ENCODE peak calls at places on chromosomes 7 and 10, in five cellular contexts. P, A, R, F and J are unnamed samples.

GRCh38 chr10:88207121-88207546 is 343.7 kb downstream of the PTEN start:
- DNase-seq in P (no peak), F (no peak), R (no peak), A (no peak), J (no peak)

GRCh38 chr7:25759281-25759680 is 392.7 kb upstream of the NFE2L3 start:
- DNase-seq in A (no peak), R (no peak), F (no peak), P (no peak), J (no peak)

GRCh38 chr7:154409703-154410311 is 357.6 kb downstream of the DPP6 start:
- DNase-seq in P (no peak), A (peak; percentile 22), R (peak; percentile 0), F (no peak), J (peak; percentile 41)

GRCh38 chr7:135879238-135879637 is 97.9 kb downstream of the MTPN start:
- DNase-seq in R (peak; percentile 29), F (no peak), A (peak; percentile 40), P (no peak), J (no peak)

GRCh38 chr7:130895006-130895750 is 161.2 kb upstream of the KLF14 start:
- DNase-seq in F (no peak), P (no peak), R (no peak), A (no peak), J (no peak)

GRCh38 chr7:101212014-101212413 is 5.4 kb downstream of the PLOD3 start:
- DNase-seq in F (no peak), R (no peak), P (no peak), A (no peak), J (no peak)

GRCh38 chr7:35003679-35004278 is 33.5 kb downstream of the DPY19L1 start:
- DNase-seq in P (peak; percentile 84), A (peak; percentile 94), R (peak; percentile 88), F (peak; percentile 85), J (peak; percentile 76)

GRCh38 chr10:6269953-6270867 is 67.5 kb downstream of the PFKFB3 start:
- DNase-seq in R (peak; percentile 90), F (peak; percentile 59), P (no peak), A (no peak), J (peak; percentile 66)

GRCh38 chr10:74039561-74040145 is 41.7 kb downstream of the VCL start:
- DNase-seq in P (no peak), F (peak; percentile 18), R (no peak), A (no peak), J (no peak)

GRCh38 chr10:9427208-9427607 is 1372.7 kb downstream of the GATA3 start:
- DNase-seq in R (no peak), P (no peak), F (no peak), A (no peak), J (no peak)

GRCh38 chr7:96361116-96361857 is 39.4 kb upstream of the SLC25A13 start:
- DNase-seq in F (no peak), R (no peak), P (no peak), A (no peak), J (no peak)

GRCh38 chr10:110556993-110557601 is 10.4 kb upstream of the SMC3 start:
- DNase-seq in R (no peak), A (peak; percentile 51), P (no peak), F (peak; percentile 40), J (no peak)

GRCh38 chr7:37491919-37492694 is 43.4 kb upstream of the ELMO1 start:
- DNase-seq in A (no peak), F (no peak), P (no peak), R (no peak), J (no peak)

GRCh38 chr7:66804001-66804400 is 63.5 kb downstream of the RABGEF1 start:
- DNase-seq in A (no peak), R (no peak), P (no peak), F (no peak), J (no peak)

GRCh38 chr10:22976535-22976934 is 48.7 kb downstream of the ARMC3 start:
- DNase-seq in A (no peak), P (no peak), F (no peak), R (no peak), J (no peak)

GRCh38 chr7:1385809-1386622 is 73.3 kb downstream of the MICALL2 start:
- DNase-seq in R (no peak), P (no peak), F (no peak), A (no peak), J (no peak)

GRCh38 chr10:88222878-88223277 is 359.5 kb downstream of the PTEN start:
- DNase-seq in P (no peak), A (no peak), F (no peak), R (no peak), J (no peak)

GRCh38 chr10:31419394-31420063 is 100.5 kb downstream of the ZEB1 start:
- DNase-seq in A (peak; percentile 8), F (no peak), R (peak; percentile 56), P (no peak), J (no peak)

GRCh38 chr10:102117391-102118159 is 2.6 kb downstream of the LDB1 start:
- DNase-seq in A (no peak), F (peak; percentile 81), P (peak; percentile 90), R (peak; percentile 56), J (peak; percentile 84)

GRCh38 chr10:88792656-88793055 is 9.9 kb upstream of the LIPM start:
- DNase-seq in R (peak; percentile 72), P (peak; percentile 71), A (peak; percentile 31), F (peak; percentile 10), J (no peak)

GRCh38 chr7:144842377-144842851 is 6.6 kb upstream of the TPK1 start:
- DNase-seq in R (peak; percentile 24), F (peak; percentile 81), P (no peak), A (no peak), J (peak; percentile 80)

GRCh38 chr7:27191081-27191715 is 6.2 kb upstream of the HOXA11 start:
- DNase-seq in A (peak; percentile 31), P (peak; percentile 46), R (no peak), F (peak; percentile 19), J (peak; percentile 33)

GRCh38 chr7:142188159-142188558 is 69.7 kb downstream of the PRSS58 start:
- DNase-seq in R (peak; percentile 29), F (no peak), P (no peak), A (no peak), J (no peak)

GRCh38 chr7:43906327-43907010 is at the start of gene URGCP:
- DNase-seq in P (peak; percentile 85), A (peak; percentile 49), F (peak; percentile 57), R (peak; percentile 30), J (peak; percentile 61)

GRCh38 chr7:5064391-5065106 is 18.9 kb downstream of the RBAK start:
- DNase-seq in P (no peak), R (no peak), A (no peak), F (no peak), J (no peak)
- H3K9me3 ChIP-seq in P (peaks cover 91% of the 10 kb centered on the region), R (peaks cover 78% of the 10 kb centered on the region), A (peaks cover 86% of the 10 kb centered on the region), F (peaks cover 90% of the 10 kb centered on the region), J (peaks cover 99% of the 10 kb centered on the region)

GRCh38 chr10:101005869-101006567 is 6.4 kb downstream of the LZTS2 start:
- DNase-seq in A (no peak), F (no peak), P (no peak), R (no peak), J (no peak)
- H3K9me3 ChIP-seq in A (no peaks in the 10 kb centered on the region), F (no peaks in the 10 kb centered on the region), P (no peaks in the 10 kb centered on the region), R (no peaks in the 10 kb centered on the region), J (no peaks in the 10 kb centered on the region)

GRCh38 chr7:99257065-99257464 is 15.6 kb upstream of the MYH16 start:
- DNase-seq in P (no peak), F (no peak), R (no peak), A (no peak), J (no peak)
- H3K9me3 ChIP-seq in P (no peaks in the 10 kb centered on the region), F (no peaks in the 10 kb centered on the region), R (no peaks in the 10 kb centered on the region), A (no peaks in the 10 kb centered on the region), J (no peaks in the 10 kb centered on the region)

DNA sequence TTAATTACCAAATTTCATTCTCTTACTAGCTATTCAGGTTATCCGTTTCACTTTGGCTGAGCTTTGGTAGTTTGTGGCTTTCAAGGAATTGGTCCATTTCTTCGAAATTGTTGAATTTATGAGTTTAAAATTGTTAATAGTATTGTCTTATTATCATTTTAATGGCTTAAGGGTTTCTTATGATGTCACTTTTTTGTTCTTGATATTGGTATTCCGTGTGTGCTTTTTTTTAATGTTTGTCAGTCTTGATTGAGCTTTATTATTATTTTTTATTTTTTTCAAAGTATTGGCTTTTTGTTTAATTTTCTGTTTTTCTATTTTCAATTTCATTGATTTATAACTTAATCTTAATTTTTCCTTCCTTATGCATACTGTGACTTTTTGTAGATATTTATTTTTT is 25.9 kb downstream of the FRG2B start:
- DNase-seq in F (no peak), A (no peak), R (no peak), P (no peak), J (no peak)
- H3K9me3 ChIP-seq in F (no peaks in the 10 kb centered on the region), A (no peaks in the 10 kb centered on the region), R (no peaks in the 10 kb centered on the region), P (no peaks in the 10 kb centered on the region), J (no peaks in the 10 kb centered on the region)

GRCh38 chr7:63077841-63078240 is 920.8 kb upstream of the ZNF722 start:
- DNase-seq in F (no peak), A (no peak), R (no peak), P (no peak), J (no peak)
- H3K9me3 ChIP-seq in F (peaks cover 9% of the 10 kb centered on the region), A (peaks cover 12% of the 10 kb centered on the region), R (peaks cover 55% of the 10 kb centered on the region), P (peaks cover 7% of the 10 kb centered on the region), J (peaks cover 83% of the 10 kb centered on the region)

GRCh38 chr7:19663816-19664531 is 44.9 kb downstream of the POLR1F start:
- DNase-seq in A (peak; percentile 75), P (no peak), R (peak; percentile 11), F (no peak), J (no peak)

GRCh38 chr7:19670806-19671205 is 38.0 kb downstream of the POLR1F start:
- DNase-seq in A (no peak), R (no peak), F (no peak), P (no peak), J (no peak)

GRCh38 chr7:19665399-19666008 is 43.3 kb downstream of the POLR1F start:
- DNase-seq in P (no peak), A (peak; percentile 50), F (no peak), R (peak; percentile 11), J (no peak)
- H3K9me3 ChIP-seq in P (no peaks in the 10 kb centered on the region), A (no peaks in the 10 kb centered on the region), F (no peaks in the 10 kb centered on the region), R (no peaks in the 10 kb centered on the region), J (no peaks in the 10 kb centered on the region)

DNA sequence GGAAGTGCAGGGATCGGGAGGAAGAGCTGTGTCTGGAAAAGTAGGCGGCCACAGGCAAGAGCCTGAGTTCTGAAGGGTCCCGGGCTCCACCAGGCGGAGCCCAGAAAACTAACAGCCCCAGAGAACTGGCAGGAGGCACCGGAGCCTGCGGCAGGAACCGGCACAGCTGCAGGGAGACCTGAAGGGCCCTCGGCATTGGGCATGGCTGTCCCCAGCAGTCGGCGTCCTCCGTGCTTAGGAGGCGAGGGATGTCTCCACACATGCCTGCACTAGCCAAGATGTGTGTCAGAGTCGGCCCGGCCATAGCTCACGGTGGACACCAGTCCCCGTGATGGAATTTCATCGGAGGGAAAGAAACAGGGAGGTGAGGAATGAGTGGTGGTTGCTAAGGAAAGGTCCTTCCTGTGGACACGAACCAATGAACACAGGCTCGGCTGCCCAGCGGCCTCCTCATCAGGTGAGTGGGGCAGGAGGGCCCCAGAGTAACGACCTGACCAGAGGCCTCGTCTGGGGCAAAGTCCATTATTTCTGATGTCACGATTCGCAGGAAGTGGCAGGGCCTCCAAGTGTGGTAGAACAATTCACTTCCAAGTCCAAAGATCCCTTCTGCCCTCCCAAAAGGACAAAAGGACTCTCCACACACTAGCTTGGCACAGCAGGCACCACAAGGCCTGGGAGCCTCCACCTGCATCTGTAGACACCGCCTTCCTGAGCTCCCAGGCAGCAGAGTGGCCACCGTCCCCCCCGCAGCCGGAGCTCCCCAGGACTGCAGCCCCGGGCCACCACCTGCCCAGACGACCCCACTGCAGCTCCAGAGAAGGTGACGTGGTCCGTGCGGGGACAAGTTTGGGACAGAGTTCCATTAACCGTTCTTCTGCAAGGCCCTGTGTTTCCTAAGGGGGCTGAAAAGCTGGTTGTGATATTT is 444.2 kb downstream of the PTPRN2 start:
- DNase-seq in A (no peak), F (no peak), R (no peak), P (no peak), J (no peak)
- H3K9me3 ChIP-seq in A (peaks cover 17% of the 10 kb centered on the region), F (no peaks in the 10 kb centered on the region), R (peaks cover 65% of the 10 kb centered on the region), P (no peaks in the 10 kb centered on the region), J (peaks cover 7% of the 10 kb centered on the region)